ENCODE peak calls at places on chromosomes 3 and 15, in four cellular contexts. V is K562, S is stomach, Q is tibial nerve. L is an unnamed sample.

GRCh38 chr15:64622410-64623260 is 152.8 kb downstream of the RBPMS2 start:
- DNase-seq in Q (no peak), V (no peak), S (no peak), L (no peak)

GRCh38 chr3:153277029-153277428 is 115.0 kb downstream of the RAP2B start:
- DNase-seq in V (no peak), S (no peak), Q (no peak), L (no peak)

GRCh38 chr15:76809704-76810103 is 95.4 kb downstream of the SCAPER start:
- DNase-seq in S (no peak), V (no peak), Q (no peak), L (no peak)

GRCh38 chr3:43759297-43759782 is 68.6 kb downstream of the ABHD5 start:
- DNase-seq in V (peak; percentile 49), Q (no peak), S (no peak), L (no peak)

GRCh38 chr15:66222273-66223198 is 31.0 kb downstream of the MEGF11 start:
- DNase-seq in V (no peak), S (no peak), Q (no peak), L (peak; percentile 34)

GRCh38 chr3:55565516-55565915 is 78.4 kb upstream of the WNT5A start:
- DNase-seq in V (no peak), Q (no peak), S (no peak), L (no peak)

GRCh38 chr15:62066663-62067447 is at the start of gene C2CD4A:
- DNase-seq in V (no peak), Q (peak; percentile 22), S (peak; percentile 90), L (peak; percentile 36)

GRCh38 chr3:47762233-47762632 is 19.5 kb downstream of the SMARCC1 start:
- DNase-seq in S (no peak), V (peak; percentile 64), Q (no peak), L (no peak)

GRCh38 chr3:195889843-195890407 is 18.4 kb downstream of the TNK2 start:
- DNase-seq in Q (no peak), V (no peak), S (no peak), L (no peak)

GRCh38 chr3:149424921-149425320 is 47.5 kb upstream of the TM4SF1 start:
- DNase-seq in V (no peak), Q (no peak), S (no peak), L (no peak)

GRCh38 chr3:186854954-186855353 is 12.4 kb downstream of the ADIPOQ start:
- DNase-seq in Q (no peak), S (no peak), V (no peak), L (no peak)

GRCh38 chr3:123319760-123320159 is 118.0 kb downstream of the SEC22A start:
- DNase-seq in V (no peak), Q (no peak), S (no peak), L (no peak)

GRCh38 chr3:196288141-196288460 is 575 bp upstream of the PCYT1A start:
- DNase-seq in S (no peak), V (no peak), Q (no peak), L (no peak)

GRCh38 chr3:112097378-112097777 is 11.2 kb downstream of the C3orf52 start:
- DNase-seq in V (peak; percentile 16), S (peak; percentile 51), Q (no peak), L (peak; percentile 76)

GRCh38 chr3:31361391-31362273 is 171.1 kb upstream of the STT3B start:
- DNase-seq in Q (no peak), V (no peak), S (no peak), L (no peak)

GRCh38 chr3:176313426-176313825 is 883.9 kb downstream of the TBL1XR1 start:
- DNase-seq in S (no peak), Q (no peak), V (no peak), L (no peak)

GRCh38 chr3:100492810-100493140 is 356 bp downstream of the TMEM45A start:
- DNase-seq in V (no peak), Q (no peak), S (no peak), L (no peak)

GRCh38 chr3:133661454-133662255 is at the start of gene TOPBP1:
- DNase-seq in V (peak; percentile 77), Q (peak; percentile 61), S (peak; percentile 85), L (peak; percentile 96)
- TF ChIP-seq POLR2A in V (peak; percentile 78), Q (no peak), S (no peak), L (no peak)

DNA sequence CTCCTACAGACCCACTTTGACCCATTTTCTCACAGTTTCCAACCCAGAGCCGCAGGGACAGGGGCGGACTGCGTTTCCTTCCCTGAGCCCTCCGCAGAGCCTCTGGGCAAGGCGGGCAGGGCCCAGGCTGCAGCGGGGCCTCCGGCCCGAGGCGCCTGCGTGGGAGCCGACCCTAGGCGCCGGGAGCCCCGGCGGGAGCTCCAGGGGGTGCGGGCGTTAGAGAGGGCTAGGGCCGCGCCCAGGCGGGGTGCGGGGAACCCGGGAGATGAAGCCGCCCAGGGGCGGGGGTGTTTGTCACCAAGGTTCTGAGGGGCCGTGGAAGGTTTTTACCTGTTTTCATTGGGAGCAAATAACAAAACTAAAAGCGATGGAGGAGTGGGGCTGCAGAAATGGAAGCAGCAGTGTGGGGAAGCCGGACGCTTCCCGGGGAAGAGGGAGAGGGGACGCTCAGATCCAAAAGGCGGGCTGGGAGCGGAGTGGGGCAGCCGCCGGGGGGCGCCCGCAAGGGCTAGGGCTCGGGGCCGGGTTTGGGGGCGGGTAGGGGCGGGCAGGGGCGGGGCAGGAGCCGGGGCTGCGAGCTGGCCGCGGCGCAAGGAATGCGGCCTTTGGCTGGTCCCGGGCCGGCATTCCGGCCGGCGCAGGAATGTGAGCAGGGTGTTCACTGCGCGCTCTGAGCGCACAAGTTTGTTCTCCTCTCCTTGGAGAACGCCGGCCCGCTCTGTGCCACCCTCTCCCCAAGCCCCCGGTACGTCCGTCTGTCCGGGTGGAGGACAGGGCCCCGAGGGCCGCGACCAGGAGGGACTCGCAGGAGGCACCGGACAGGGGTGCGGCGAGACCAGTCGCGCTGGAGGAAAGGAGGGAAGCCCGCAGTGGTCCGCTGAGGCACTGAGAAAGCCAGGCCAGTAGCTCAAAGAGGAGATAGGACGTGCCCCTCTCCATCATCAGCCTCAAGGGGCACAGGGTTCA is 61.1 kb downstream of the AMOTL2 start:
- DNase-seq in V (peak; percentile 41), Q (peak; percentile 51), S (peak; percentile 81), L (no peak)
- H3K4me3 ChIP-seq in V (no peak overlapping the region), Q (peak overlapping the region; percentile 47), S (peak overlapping the region; percentile 46), L (peak overlapping the region; percentile 40)

DNA sequence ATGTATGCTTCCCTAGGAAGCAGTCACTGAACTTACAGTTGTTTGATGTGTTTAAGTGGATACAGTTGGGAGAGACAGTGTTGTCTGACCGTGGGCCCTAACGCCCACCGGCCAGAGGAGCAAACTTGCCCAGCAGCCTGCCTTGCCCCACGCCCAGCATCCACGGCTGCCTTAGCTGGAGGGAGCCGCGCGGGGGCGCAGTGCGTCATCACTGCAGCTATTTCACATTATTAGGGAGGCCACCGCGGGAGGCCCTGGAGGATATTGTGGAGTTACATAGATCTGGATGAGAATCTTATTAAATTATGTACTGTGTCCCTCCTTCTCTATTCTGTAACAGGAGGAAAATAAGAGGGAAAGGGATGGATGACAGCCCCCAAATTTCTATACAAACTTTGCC is 267.2 kb downstream of the GABRG3 start:
- DNase-seq in Q (no peak), S (no peak), V (peak; percentile 21), L (no peak)
- TF ChIP-seq CTCF in Q (no peak), S (no peak), V (peak; percentile 47), L (no peak)

DNA sequence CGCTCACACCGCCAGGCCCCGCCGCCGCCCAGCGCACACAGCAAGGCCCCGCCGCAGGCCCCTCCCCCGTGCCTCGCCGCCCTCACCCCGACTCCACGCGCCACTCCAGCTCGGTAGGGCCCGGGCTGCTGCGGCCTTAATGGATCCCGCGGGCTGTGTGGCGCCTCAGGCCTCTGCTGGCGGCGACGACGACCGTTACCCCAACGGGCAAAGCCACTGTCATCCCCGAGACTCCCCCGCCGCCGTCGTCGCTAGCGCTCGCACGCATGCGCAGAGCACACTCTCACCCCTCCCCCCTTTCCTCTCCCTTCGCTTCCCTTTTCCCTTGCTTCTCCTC is at the start of gene MSL2:
- DNase-seq in Q (no peak), V (no peak), S (no peak), L (no peak)
- TF ChIP-seq POLR2A in Q (peak; percentile 74), V (peak; percentile 57), S (peak; percentile 12), L (peak; percentile 67)

DNA sequence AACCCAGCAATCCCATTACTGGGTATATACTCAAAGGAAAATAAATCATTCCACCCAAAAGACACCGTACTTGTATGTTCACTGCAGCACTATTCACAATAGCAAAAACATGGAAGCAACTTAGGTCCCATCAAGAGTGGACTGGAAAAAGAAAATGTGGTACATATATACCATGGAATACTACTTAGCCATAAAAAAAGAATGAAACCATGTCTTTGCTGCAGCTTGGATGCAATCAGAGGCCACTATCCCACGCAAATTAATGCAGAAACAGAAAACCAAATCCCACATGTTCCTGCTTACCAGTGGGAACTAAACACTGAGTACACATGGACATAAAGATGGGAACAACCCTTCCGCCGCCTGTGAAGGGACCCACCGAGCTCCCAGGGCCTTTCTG is 34.2 kb downstream of the UACA start:
- DNase-seq in Q (no peak), S (no peak), V (no peak), L (no peak)
- H3K4me3 ChIP-seq in Q (no peak overlapping the region), S (no peak overlapping the region), V (no peak overlapping the region), L (no peak overlapping the region)

GRCh38 chr3:170848294-170848917 is 21.6 kb downstream of the RPL22L1 start:
- DNase-seq in S (no peak), Q (no peak), V (peak; percentile 19), L (no peak)
- TF ChIP-seq CTCF in S (peak; percentile 27), Q (peak; percentile 29), V (no peak), L (no peak)

GRCh38 chr3:169389211-169389924 is 274.1 kb downstream of the MECOM start:
- DNase-seq in S (no peak), Q (no peak), V (no peak), L (no peak)
- TF ChIP-seq POLR2A in S (no peak), Q (no peak), V (no peak), L (no peak)

GRCh38 chr15:33324609-33325008 is 13.8 kb downstream of the RYR3 start:
- DNase-seq in Q (no peak), S (no peak), V (no peak), L (no peak)

GRCh38 chr15:33329457-33329856 is 18.7 kb downstream of the RYR3 start:
- DNase-seq in S (no peak), V (no peak), Q (no peak), L (no peak)

GRCh38 chr15:33330931-33331330 is 20.2 kb downstream of the RYR3 start:
- DNase-seq in V (no peak), Q (no peak), S (no peak), L (no peak)

GRCh38 chr15:33328105-33328504 is 17.3 kb downstream of the RYR3 start:
- DNase-seq in Q (no peak), V (no peak), S (no peak), L (no peak)

GRCh38 chr15:33326908-33327307 is 16.1 kb downstream of the RYR3 start:
- DNase-seq in S (no peak), Q (no peak), V (no peak), L (no peak)
- H3K4me3 ChIP-seq in S (no peak overlapping the region), Q (no peak overlapping the region), V (no peak overlapping the region), L (no peak overlapping the region)

L was measured in lower leg skin.